ENCODE peak calls at places on chromosomes 2 and 18, in four cellular contexts. K, I, Z and T are unnamed samples.

GRCh38 chr2:188588235-188588634 is 296.6 kb downstream of the GULP1 start:
- DNase-seq in K (no peak), I (no peak), Z (no peak), T (no peak)

GRCh38 chr2:43764086-43764710 is 9.6 kb upstream of the DYNC2LI1 start:
- DNase-seq in Z (no peak), I (no peak), K (no peak), T (no peak)

GRCh38 chr18:55738483-55739114 is 150.6 kb upstream of the TCF4 start:
- DNase-seq in K (no peak), I (no peak), Z (no peak), T (no peak)

GRCh38 chr2:33494155-33494779 is 17.8 kb downstream of the RASGRP3 start:
- DNase-seq in Z (no peak), I (no peak), K (no peak), T (no peak)

GRCh38 chr2:83764447-83765005 is 694.6 kb downstream of the SUCLG1 start:
- DNase-seq in Z (no peak), K (no peak), I (no peak), T (no peak)

GRCh38 chr2:51027442-51027841 is 4.5 kb downstream of the NRXN1 start:
- DNase-seq in K (no peak), I (no peak), Z (no peak), T (no peak)

GRCh38 chr2:207311316-207312005 is 145.7 kb upstream of the KLF7 start:
- DNase-seq in Z (no peak), K (no peak), I (peak), T (no peak)

GRCh38 chr2:120747281-120747680 is 11.6 kb downstream of the GLI2 start:
- DNase-seq in Z (no peak), K (no peak), I (no peak), T (no peak)

GRCh38 chr2:99066075-99066557 is 75.4 kb upstream of the C2orf15 start:
- DNase-seq in K (no peak), Z (no peak), I (no peak), T (no peak)

GRCh38 chr2:121561617-121562268 is 31.1 kb downstream of the RNU4ATAC start:
- DNase-seq in K (no peak), Z (no peak), I (no peak), T (no peak)

GRCh38 chr2:64797881-64798590 is 144.3 kb upstream of the SERTAD2 start:
- DNase-seq in I (no peak), K (no peak), Z (no peak), T (no peak)

GRCh38 chr2:67684991-67685390 is 287.9 kb downstream of the ETAA1 start:
- DNase-seq in I (no peak), K (no peak), Z (no peak), T (no peak)

GRCh38 chr2:197311521-197312033 is 997 bp upstream of the ANKRD44 start:
- DNase-seq in Z (no peak), K (no peak), I (no peak), T (no peak)

GRCh38 chr2:191045141-191045540 is 31.2 kb upstream of the STAT1 start:
- DNase-seq in I (no peak), K (no peak), Z (no peak), T (no peak)